ENCODE peak calls at places on chromosome 19, in eight cellular contexts. E, N, Y, X, T, F, C and M are unnamed samples.

GRCh38 chr19:33662391-33662790 is 40.6 kb downstream of the CHST8 start:
- DNase-seq in E (no peak), N (no peak), Y (no peak), X (no peak), T (no peak), F (no peak), C (no peak), M (no peak)

GRCh38 chr19:18097993-18098890 is 664 bp downstream of the MAST3 start:
- DNase-seq in E (no peak), N (no peak), Y (no peak), X (no peak), T (no peak), F (no peak), C (no peak), M (no peak)

GRCh38 chr19:39871886-39872866 is 26.0 kb upstream of the FBL start:
- DNase-seq in E (no peak), N (no peak), Y (no peak), X (no peak), T (no peak), F (no peak), C (no peak), M (no peak)

GRCh38 chr19:37505958-37506386 is 767 bp upstream of the ZNF793 start:
- DNase-seq in E (no peak), N (no peak), Y (no peak), X (no peak), T (no peak), F (no peak), C (no peak), M (no peak)

GRCh38 chr19:49491030-49491803 is 3.8 kb downstream of the RPL13A start:
- DNase-seq in E (no peak), N (no peak), Y (no peak), X (no peak), T (no peak), F (no peak), C (no peak), M (no peak)

GRCh38 chr19:14162871-14163297 is 26.5 kb upstream of the ASF1B start:
- DNase-seq in E (no peak), N (no peak), Y (no peak), X (no peak), T (no peak), F (no peak), C (no peak), M (no peak)

GRCh38 chr19:29665215-29665825 is at the start of gene PLEKHF1:
- DNase-seq in E (peak; percentile 94), N (peak; percentile 97), Y (peak; percentile 59), X (peak; percentile 95), T (peak; percentile 79), F (peak; percentile 92), C (peak; percentile 71), M (peak; percentile 97)

GRCh38 chr19:44848036-44848804 is 2.1 kb downstream of the NECTIN2 start:
- DNase-seq in E (peak; percentile 32), N (no peak), Y (peak; percentile 57), X (no peak), T (no peak), F (peak; percentile 44), C (peak; percentile 90), M (no peak)

GRCh38 chr19:681029-681626 is 4.9 kb downstream of the FSTL3 start:
- DNase-seq in E (no peak), N (peak; percentile 90), Y (no peak), X (no peak), T (no peak), F (no peak), C (peak; percentile 92), M (peak; percentile 97)

GRCh38 chr19:17647071-17648020 is 40.8 kb downstream of the UNC13A start:
- DNase-seq in E (no peak), N (peak; percentile 55), Y (no peak), X (no peak), T (no peak), F (no peak), C (no peak), M (no peak)

GRCh38 chr19:23287620-23288019 is 37.4 kb upstream of the ZNF724 start:
- DNase-seq in E (no peak), N (no peak), Y (no peak), X (no peak), T (no peak), F (no peak), C (no peak), M (no peak)

GRCh38 chr19:35170359-35171061 is 16.0 kb downstream of the FXYD5 start:
- DNase-seq in E (no peak), N (no peak), Y (no peak), X (no peak), T (peak; percentile 28), F (no peak), C (no peak), M (no peak)

GRCh38 chr19:21109116-21109515 is 27.1 kb downstream of the ZNF714 start:
- DNase-seq in E (no peak), N (no peak), Y (peak; percentile 60), X (no peak), T (no peak), F (no peak), C (no peak), M (no peak)

DNA sequence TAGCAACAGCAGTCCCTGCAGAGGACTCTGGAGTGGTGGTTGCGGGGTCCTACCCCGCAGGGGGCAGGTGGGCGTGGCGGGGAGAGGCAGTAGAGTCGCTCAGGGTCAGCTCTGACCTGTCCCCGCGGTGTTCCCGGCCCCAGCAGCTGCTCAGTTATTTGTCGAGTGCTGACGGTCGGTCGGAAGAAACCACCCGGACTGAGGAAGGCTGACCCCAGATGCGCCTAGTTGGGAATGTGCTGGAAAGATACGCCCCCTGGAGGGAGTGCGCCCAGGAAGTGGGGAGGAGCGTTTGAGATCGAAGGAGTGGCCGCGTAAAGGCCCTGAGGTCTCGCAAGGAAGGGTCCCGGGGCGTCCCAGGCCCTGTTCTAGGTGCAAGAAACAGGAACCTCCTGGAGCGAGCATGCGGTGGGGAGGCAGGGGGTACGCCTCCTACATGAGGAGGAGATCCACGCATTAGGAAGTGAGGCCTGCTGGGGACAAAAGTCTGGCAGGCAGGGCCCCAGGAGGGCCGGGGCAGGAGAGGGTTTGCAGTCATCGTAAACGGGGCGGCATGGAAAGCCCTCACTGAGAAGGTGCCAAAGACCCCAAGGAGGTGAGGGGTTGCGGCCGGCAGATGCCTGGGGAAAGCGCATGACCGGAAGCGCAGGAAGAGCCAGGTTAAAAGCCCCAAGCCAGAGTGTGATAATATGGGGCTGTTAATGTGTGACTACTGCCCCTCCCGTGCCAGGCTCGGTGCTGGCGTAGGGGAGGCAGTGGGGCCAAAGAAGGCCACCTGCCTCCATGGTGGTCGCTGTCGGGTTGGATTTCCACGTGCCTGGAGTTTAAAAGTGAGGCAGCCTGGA is 9.1 kb downstream of the CCDC8 start:
- DNase-seq in E (peak; percentile 58), N (peak; percentile 86), Y (peak; percentile 31), X (peak; percentile 86), T (peak; percentile 47), F (peak; percentile 76), C (peak; percentile 71), M (peak; percentile 66)
- TF ChIP-seq CTCF in E (no peak), N (peak; percentile 7), Y (peak; percentile 27), X (no peak), T (no peak), F (peak; percentile 56), C (peak; percentile 45), M (peak; percentile 8)

DNA sequence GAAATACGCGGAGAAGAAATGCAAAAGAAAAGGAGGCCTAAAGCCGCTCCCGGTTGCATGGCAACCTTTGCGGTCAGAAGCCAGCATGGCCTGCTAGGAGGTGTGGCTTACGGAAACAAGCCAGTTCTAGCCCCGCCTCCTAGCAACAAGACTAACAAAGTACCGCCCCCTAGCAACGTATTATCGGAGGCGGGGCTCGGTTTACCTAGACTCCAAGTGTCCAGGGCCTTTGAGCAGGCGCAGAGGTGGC is 438 bp upstream of the CYTH2 start:
- DNase-seq in E (no peak), N (no peak), Y (no peak), X (no peak), T (no peak), F (no peak), C (no peak), M (no peak)
- H3K4me1 ChIP-seq in E (peaks cover 7% of the 10 kb centered on the region), N (peaks cover 10% of the 10 kb centered on the region), Y (no peaks in the 10 kb centered on the region), X (peaks cover 26% of the 10 kb centered on the region), T (peaks cover 8% of the 10 kb centered on the region), F (peaks cover 5% of the 10 kb centered on the region), C (peaks cover 21% of the 10 kb centered on the region), M (peaks cover 12% of the 10 kb centered on the region)

GRCh38 chr19:58097783-58098681 is at the start of gene ZSCAN18:
- DNase-seq in E (peak; percentile 99), N (peak; percentile 99), Y (peak; percentile 86), X (peak; percentile 98), T (peak; percentile 97), F (peak; percentile 99), C (peak; percentile 97), M (peak; percentile 98)

GRCh38 chr19:58095328-58095727 is 2.7 kb downstream of the ZSCAN18 start:
- DNase-seq in E (no peak), N (no peak), Y (no peak), X (no peak), T (no peak), F (no peak), C (no peak), M (no peak)

GRCh38 chr19:58098682-58098998 is 609 bp upstream of the ZSCAN18 start:
- DNase-seq in E (no peak), N (no peak), Y (no peak), X (no peak), T (no peak), F (no peak), C (no peak), M (no peak)

GRCh38 chr19:58097349-58097748 is 682 bp downstream of the ZSCAN18 start:
- DNase-seq in E (no peak), N (peak; percentile 76), Y (no peak), X (no peak), T (no peak), F (no peak), C (no peak), M (no peak)

GRCh38 chr19:58096884-58097283 is 1.1 kb downstream of the ZSCAN18 start:
- DNase-seq in E (no peak), N (no peak), Y (no peak), X (no peak), T (no peak), F (no peak), C (no peak), M (no peak)
- H3K9me3 ChIP-seq in E (no peaks in the 10 kb centered on the region), N (no peaks in the 10 kb centered on the region), Y (peaks cover 50% of the 10 kb centered on the region), X (no peaks in the 10 kb centered on the region), T (no peaks in the 10 kb centered on the region), F (no peaks in the 10 kb centered on the region), C (peaks cover 25% of the 10 kb centered on the region), M (peaks cover 40% of the 10 kb centered on the region)

GRCh38 chr19:8094336-8094735 is 41.8 kb downstream of the CCL25 start:
- DNase-seq in E (no peak), N (no peak), Y (no peak), X (no peak), T (no peak), F (no peak), C (no peak), M (no peak)

GRCh38 chr19:8097681-8098567 is 45.4 kb downstream of the CCL25 start:
- DNase-seq in E (no peak), N (no peak), Y (no peak), X (no peak), T (no peak), F (no peak), C (no peak), M (no peak)

GRCh38 chr19:8097198-8097597 is 44.6 kb downstream of the CCL25 start:
- DNase-seq in E (no peak), N (no peak), Y (no peak), X (no peak), T (no peak), F (no peak), C (no peak), M (no peak)

GRCh38 chr19:8095354-8095886 is 42.9 kb downstream of the CCL25 start:
- DNase-seq in E (no peak), N (no peak), Y (no peak), X (no peak), T (no peak), F (no peak), C (no peak), M (no peak)

GRCh38 chr19:8096071-8096470 is 43.5 kb downstream of the CCL25 start:
- DNase-seq in E (no peak), N (no peak), Y (no peak), X (no peak), T (no peak), F (no peak), C (no peak), M (no peak)
- TF ChIP-seq CTCF in E (no peak), N (no peak), Y (no peak), X (no peak), T (no peak), F (no peak), C (no peak), M (no peak)